ENCODE peak calls at places on chromosomes 6 and 20, in eight cellular contexts. T is HCEC 1CT; R is EL; B is astrocyte of the hippocampus; S is Peyer's patch; W is CD4-positive, alpha-beta memory T cell; F is HS-27A; Y is PC-3. E is an unnamed sample.

GRCh38 chr6:42210551-42210950 is 7.1 kb downstream of the MRPS10 start:
- DNase-seq in T (no peak), R (no peak), B (no peak), S (no peak), W (no peak), F (no peak), Y (peak), E (no peak)

GRCh38 chr6:112931835-112932234 is 584.7 kb downstream of the RFPL4B start:
- DNase-seq in T (no peak), R (peak), B (peak), S (no peak), W (no peak), F (no peak), Y (no peak), E (no peak)

GRCh38 chr20:59042151-59042795 is at the start of gene PRELID3B:
- DNase-seq in T (peak), R (peak), B (no peak), S (peak), W (peak), F (no peak), Y (peak), E (no peak)

GRCh38 chr6:89924231-89924630 is 30.0 kb downstream of the GJA10 start:
- DNase-seq in T (no peak), R (no peak), B (no peak), S (no peak), W (no peak), F (no peak), Y (no peak), E (no peak)

GRCh38 chr20:48034754-48035153 is 249.5 kb upstream of the SULF2 start:
- DNase-seq in T (no peak), R (no peak), B (no peak), S (no peak), W (no peak), F (no peak), Y (peak), E (no peak)

GRCh38 chr6:8499540-8499939 is 64.2 kb upstream of the SLC35B3 start:
- DNase-seq in T (no peak), R (peak), B (peak), S (no peak), W (no peak), F (no peak), Y (peak), E (peak)

GRCh38 chr6:151624071-151624470 is 130.3 kb downstream of the CCDC170 start:
- DNase-seq in T (no peak), R (no peak), B (no peak), S (no peak), W (no peak), F (no peak), Y (no peak), E (no peak)

GRCh38 chr6:31541059-31541657 is 645 bp downstream of the DDX39B start:
- DNase-seq in T (peak), R (peak), B (peak), S (peak), W (peak), F (peak), Y (peak), E (no peak)

GRCh38 chr6:148235446-148235845 is 107.2 kb upstream of the SASH1 start:
- DNase-seq in T (peak), R (peak), B (no peak), S (no peak), W (no peak), F (no peak), Y (peak), E (peak)